ENCODE peak calls at places on chromosome 4, in eight cellular contexts. Y is activated gamma-delta T cell treated with Interleukin-2 at 50 U/mL for 16 hours, E is SHP77, G is Right ventricle myocardium superior, O is amniotic epithelial cell, P is ovary, D is T-helper 2 cell, V is cerebellar nuclear complex. K is an unnamed sample.

GRCh38 chr4:152110780-152111179 is 350.0 kb upstream of the GATB start:
- DNase-seq in O (no peak), D (no peak), E (no peak), Y (no peak), P (no peak), G (no peak), V (no peak), K (no peak)

GRCh38 chr4:47968847-47969246 is 47.6 kb downstream of the CNGA1 start:
- DNase-seq in E (no peak), D (no peak), G (no peak), O (no peak), V (no peak), P (no peak), Y (no peak), K (no peak)

GRCh38 chr4:89196056-89196674 is 84.8 kb downstream of the TIGD2 start:
- DNase-seq in D (no peak), P (no peak), O (no peak), E (no peak), G (no peak), V (no peak), Y (no peak), K (no peak)

GRCh38 chr4:184824776-184825393 is 883 bp downstream of the ACSL1 start:
- DNase-seq in E (no peak), D (peak; percentile 50), V (no peak), P (no peak), O (no peak), G (no peak), Y (peak; percentile 6), K (no peak)

GRCh38 chr4:145716200-145716599 is 36.3 kb downstream of the C4orf51 start:
- DNase-seq in V (no peak), G (no peak), E (no peak), O (peak; percentile 36), P (no peak), Y (no peak), D (no peak), K (no peak)

GRCh38 chr4:85078016-85078415 is 111.5 kb upstream of the WDFY3 start:
- DNase-seq in O (no peak), G (no peak), E (no peak), Y (no peak), P (no peak), V (no peak), D (no peak), K (no peak)

GRCh38 chr4:21726255-21726815 is 222.2 kb downstream of the KCNIP4 start:
- DNase-seq in D (no peak), G (no peak), E (no peak), Y (no peak), P (no peak), O (peak; percentile 61), V (no peak), K (no peak)

GRCh38 chr4:12588572-12588971 is 895.6 kb downstream of the RAB28 start:
- DNase-seq in E (no peak), V (no peak), G (no peak), O (no peak), P (no peak), D (no peak), Y (no peak), K (no peak)

GRCh38 chr4:2932951-2933565 is 30.1 kb downstream of the NOP14 start:
- DNase-seq in E (no peak), G (peak; percentile 51), P (no peak), Y (no peak), O (no peak), V (no peak), D (peak; percentile 74), K (no peak)

GRCh38 chr4:103204114-103204513 is 6.0 kb upstream of the CENPE start:
- DNase-seq in V (no peak), Y (no peak), E (no peak), G (no peak), O (no peak), D (no peak), P (no peak), K (no peak)

K was measured in NCI-H2081 treated with DMSO at 0.1 percent for 48 hours.